ENCODE peak calls at places on chromosome 13, in eight cellular contexts. C is mammary epithelial cell, E is GM13977, V is IMR-90, Q is tibial nerve, G is uterus, W is cardiac fibroblast, H is ascending aorta. I is an unnamed sample.

GRCh38 chr13:39036212-39036611 is 1.7 kb downstream of the PROSER1 start:
- DNase-seq in E (no peak), G (no peak), H (no peak), Q (no peak), C (peak; percentile 37), V (peak; percentile 4), W (peak; percentile 42), I (no peak)

GRCh38 chr13:43874512-43875092 is 4.9 kb downstream of the CCDC122 start:
- DNase-seq in C (no peak), W (peak; percentile 58), E (no peak), G (no peak), V (peak; percentile 54), H (no peak), Q (no peak), I (no peak)

GRCh38 chr13:57820924-57821323 is 189.4 kb downstream of the PCDH17 start:
- DNase-seq in Q (no peak), G (no peak), H (no peak), C (no peak), E (no peak), V (no peak), W (no peak), I (no peak)

GRCh38 chr13:94020833-94021232 is 458.6 kb downstream of the DCT start:
- DNase-seq in V (peak; percentile 76), G (no peak), E (no peak), H (no peak), W (peak; percentile 48), C (peak; percentile 54), Q (no peak), I (no peak)

GRCh38 chr13:101267656-101268055 is 148.7 kb downstream of the NALCN start:
- DNase-seq in G (no peak), E (no peak), W (peak; percentile 42), H (no peak), V (no peak), Q (no peak), C (peak; percentile 32), I (peak; percentile 16)

GRCh38 chr13:113664751-113665581 is 2.1 kb upstream of the GRK1 start:
- DNase-seq in V (no peak), G (peak; percentile 10), Q (peak; percentile 7), E (no peak), H (no peak), W (no peak), C (no peak), I (no peak)

GRCh38 chr13:46165485-46166220 is 16.3 kb downstream of the LCP1 start:
- DNase-seq in V (no peak), H (no peak), G (no peak), Q (no peak), W (peak; percentile 57), C (peak; percentile 71), E (peak; percentile 67), I (no peak)

GRCh38 chr13:45833663-45834062 is 17.9 kb downstream of the SIAH3 start:
- DNase-seq in G (peak; percentile 33), Q (no peak), C (peak; percentile 65), W (no peak), E (no peak), V (peak; percentile 7), H (no peak), I (peak; percentile 56)

GRCh38 chr13:45194081-45194939 is 6.5 kb downstream of the KCTD4 start:
- DNase-seq in H (no peak), G (no peak), E (no peak), C (peak; percentile 69), Q (peak; percentile 43), V (peak; percentile 34), W (peak; percentile 67), I (peak; percentile 79)

GRCh38 chr13:23467048-23467931 is 33.8 kb upstream of the SACS start:
- DNase-seq in V (peak; percentile 43), E (no peak), W (no peak), H (no peak), C (no peak), Q (no peak), G (no peak), I (no peak)
- TF ChIP-seq CTCF in V (no peak), E (no peak), W (no peak), H (no peak), C (no peak), Q (no peak), G (no peak), I (no peak)

GRCh38 chr13:24271231-24271610 is 38.2 kb upstream of the C1QTNF9 start:
- DNase-seq in E (no peak), G (no peak), Q (no peak), C (no peak), W (no peak), H (no peak), V (no peak), I (no peak)

GRCh38 chr13:24271611-24272451 is 37.5 kb upstream of the C1QTNF9 start:
- DNase-seq in V (peak; percentile 76), W (peak; percentile 77), Q (no peak), C (peak; percentile 47), H (no peak), E (peak; percentile 68), G (peak; percentile 52), I (no peak)

GRCh38 chr13:24269803-24270202 is 39.6 kb upstream of the C1QTNF9 start:
- DNase-seq in W (peak; percentile 9), Q (no peak), H (no peak), V (peak; percentile 60), C (peak; percentile 5), E (no peak), G (no peak), I (no peak)

GRCh38 chr13:24272452-24273161 is 36.8 kb upstream of the C1QTNF9 start:
- DNase-seq in V (no peak), Q (no peak), E (no peak), W (no peak), H (no peak), G (no peak), C (no peak), I (no peak)

DNA sequence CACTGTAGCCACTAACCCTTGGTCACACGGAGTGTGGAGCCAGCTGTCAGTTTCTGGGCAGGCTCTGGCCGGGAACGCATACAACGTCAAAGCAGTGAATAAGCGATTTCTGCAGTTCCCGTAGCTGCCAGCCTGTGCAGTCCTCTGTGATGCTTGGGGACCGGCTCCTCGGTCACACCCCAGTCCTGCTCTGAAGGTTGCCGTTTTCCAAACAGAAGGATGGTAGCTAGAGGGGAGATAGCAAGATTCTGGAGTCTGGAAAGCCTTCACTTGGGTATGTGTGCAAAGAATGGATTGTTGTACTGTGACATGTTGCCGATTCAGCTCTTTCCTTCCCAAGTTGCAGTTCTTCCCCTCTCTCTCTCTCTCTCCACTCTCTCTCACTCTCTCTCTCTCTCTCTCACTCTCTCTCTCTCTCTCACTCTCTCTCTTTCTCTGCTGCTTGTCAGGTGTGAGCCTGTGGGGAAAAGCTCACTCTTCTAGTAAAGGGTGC is 38.7 kb upstream of the C1QTNF9 start:
- DNase-seq in C (peak; percentile 28), G (peak; percentile 39), E (peak; percentile 51), V (peak; percentile 47), Q (peak; percentile 35), W (peak; percentile 75), H (peak; percentile 61), I (no peak)
- TF ChIP-seq CTCF in C (no peak), G (peak; percentile 58), E (peak; percentile 10), V (no peak), Q (peak; percentile 87), W (no peak), H (peak; percentile 78), I (peak; percentile 5)

GRCh38 chr13:28805193-28805819 is 14.8 kb upstream of the MTUS2 start:
- DNase-seq in H (no peak), V (no peak), W (peak; percentile 44), C (no peak), E (no peak), G (no peak), Q (no peak), I (no peak)
- TF ChIP-seq CTCF in H (peak; percentile 41), V (peak; percentile 15), W (peak; percentile 55), C (peak; percentile 28), E (peak; percentile 66), G (no peak), Q (no peak), I (peak; percentile 43)

GRCh38 chr13:110715395-110716234 is 2.1 kb downstream of the ING1 start:
- DNase-seq in C (peak; percentile 100), G (peak; percentile 97), Q (peak; percentile 96), H (peak; percentile 99), E (peak; percentile 96), W (peak; percentile 100), V (peak; percentile 100), I (peak; percentile 96)
- TF ChIP-seq CTCF in C (no peak), G (peak; percentile 18), Q (peak; percentile 55), H (peak; percentile 49), E (peak; percentile 33), W (no peak), V (no peak), I (peak; percentile 28)

I was measured in epithelial cell of proximal tubule.